ENCODE peak calls at places on chromosome 11, in seven cellular contexts. P is CD8-positive, alpha-beta T cell; V is colonic mucosa; R is mammary epithelial cell; B is right cardiac atrium; H is GM23248; M is lower lobe of right lung. J is an unnamed sample.

GRCh38 chr11:96001037-96001436 is 77.1 kb upstream of the MTMR2 start:
- DNase-seq in P (no peak), V (peak), R (no peak), B (peak), H (peak), M (no peak), J (no peak)

GRCh38 chr11:134361241-134361640 is 29.5 kb downstream of the GLB1L2 start:
- DNase-seq in P (no peak), V (no peak), R (no peak), B (no peak), H (no peak), M (no peak), J (no peak)

GRCh38 chr11:132605794-132606570 is 926.3 kb downstream of the OPCML start:
- DNase-seq in P (no peak), V (no peak), R (no peak), B (no peak), H (no peak), M (no peak), J (no peak)

GRCh38 chr11:115665345-115665901 is 161.2 kb upstream of the CADM1 start:
- DNase-seq in P (no peak), V (no peak), R (no peak), B (peak), H (no peak), M (no peak), J (peak)

GRCh38 chr11:126619516-126619915 is 264.0 kb downstream of the ST3GAL4 start:
- DNase-seq in P (no peak), V (no peak), R (no peak), B (no peak), H (no peak), M (no peak), J (no peak)

GRCh38 chr11:35875466-35875865 is 68.4 kb upstream of the LDLRAD3 start:
- DNase-seq in P (no peak), V (no peak), R (no peak), B (no peak), H (no peak), M (no peak), J (no peak)

GRCh38 chr11:110081462-110082233 is 11.5 kb upstream of the ZC3H12C start:
- DNase-seq in P (no peak), V (no peak), R (peak), B (no peak), H (peak), M (no peak), J (no peak)

GRCh38 chr11:69394234-69394891 is 87.1 kb upstream of the LINC01488 start:
- DNase-seq in P (no peak), V (no peak), R (no peak), B (peak), H (no peak), M (no peak), J (peak)

GRCh38 chr11:39432929-39433328 is 2026.5 kb downstream of the LRRC4C start:
- DNase-seq in P (no peak), V (no peak), R (no peak), B (no peak), H (no peak), M (no peak), J (no peak)

GRCh38 chr11:103358251-103358650 is 249.0 kb downstream of the DYNC2H1 start:
- DNase-seq in P (no peak), V (no peak), R (no peak), B (no peak), H (no peak), M (no peak), J (no peak)

GRCh38 chr11:57331720-57332119 is 4.0 kb downstream of the SSRP1 start:
- DNase-seq in P (no peak), V (no peak), R (no peak), B (no peak), H (no peak), M (no peak), J (no peak)

GRCh38 chr11:46675288-46675851 is 25.0 kb downstream of the ARHGAP1 start:
- DNase-seq in P (no peak), V (peak), R (peak), B (peak), H (peak), M (no peak), J (peak)

GRCh38 chr11:10864688-10865087 is 6.8 kb upstream of the ZBED5 start:
- DNase-seq in P (no peak), V (no peak), R (no peak), B (no peak), H (no peak), M (no peak), J (no peak)

GRCh38 chr11:926341-926916 is 759 bp downstream of the AP2A2 start:
- DNase-seq in P (no peak), V (peak), R (peak), B (peak), H (peak), M (no peak), J (no peak)

GRCh38 chr11:10623797-10624761 is 55.6 kb upstream of the LYVE1 start:
- DNase-seq in P (no peak), V (no peak), R (no peak), B (no peak), H (peak), M (peak), J (no peak)

GRCh38 chr11:9950462-9950861 is 286.6 kb downstream of the SWAP70 start:
- DNase-seq in P (no peak), V (no peak), R (no peak), B (no peak), H (no peak), M (no peak), J (no peak)

GRCh38 chr11:119169272-119169719 is 771 bp downstream of the NLRX1 start:
- DNase-seq in P (peak), V (peak), R (peak), B (no peak), H (peak), M (peak), J (no peak)

GRCh38 chr11:30349885-30350284 is 27.0 kb downstream of the ARL14EP start:
- DNase-seq in P (no peak), V (no peak), R (no peak), B (no peak), H (no peak), M (no peak), J (no peak)

GRCh38 chr11:113689711-113690618 is 16.1 kb downstream of the TMPRSS5 start:
- DNase-seq in P (no peak), V (no peak), R (no peak), B (no peak), H (no peak), M (no peak), J (no peak)

GRCh38 chr11:13000721-13001120 is 8.4 kb upstream of the RASSF10 start:
- DNase-seq in P (no peak), V (no peak), R (no peak), B (no peak), H (no peak), M (no peak), J (no peak)

GRCh38 chr11:36149538-36150242 is 139.5 kb downstream of the COMMD9 start:
- DNase-seq in P (no peak), V (peak), R (peak), B (peak), H (peak), M (peak), J (no peak)

GRCh38 chr11:35247428-35247827 is 108.5 kb downstream of the CD44 start:
- DNase-seq in P (peak), V (no peak), R (no peak), B (no peak), H (no peak), M (no peak), J (no peak)

GRCh38 chr11:57432714-57433163 is 5.8 kb upstream of the SLC43A3 start:
- DNase-seq in P (no peak), V (no peak), R (peak), B (no peak), H (peak), M (peak), J (no peak)

GRCh38 chr11:69154211-69154913 is 1.4 kb upstream of the SMIM38 start:
- DNase-seq in P (no peak), V (no peak), R (no peak), B (no peak), H (no peak), M (no peak), J (no peak)

GRCh38 chr11:16815047-16815767 is 76.8 kb downstream of the C11orf58 start:
- DNase-seq in P (no peak), V (peak), R (no peak), B (peak), H (peak), M (peak), J (peak)

GRCh38 chr11:14454861-14455632 is 44.6 kb downstream of the COPB1 start:
- DNase-seq in P (no peak), V (no peak), R (no peak), B (no peak), H (peak), M (no peak), J (no peak)

GRCh38 chr11:84608788-84609309 is 1018.3 kb downstream of the DLG2 start:
- DNase-seq in P (no peak), V (no peak), R (no peak), B (no peak), H (no peak), M (no peak), J (no peak)

GRCh38 chr11:32382339-32383049 is 52.8 kb downstream of the WT1 start:
- DNase-seq in P (no peak), V (no peak), R (peak), B (no peak), H (no peak), M (no peak), J (no peak)

GRCh38 chr11:108551653-108552462 is 41.7 kb downstream of the EXPH5 start:
- DNase-seq in P (no peak), V (no peak), R (no peak), B (no peak), H (peak), M (no peak), J (no peak)

GRCh38 chr11:10913996-10914514 is 56.2 kb upstream of the ZBED5 start:
- DNase-seq in P (no peak), V (no peak), R (no peak), B (no peak), H (peak), M (no peak), J (no peak)

GRCh38 chr11:60127311-60127811 is 38.9 kb downstream of the MS4A2 start:
- DNase-seq in P (no peak), V (no peak), R (peak), B (no peak), H (peak), M (no peak), J (no peak)

GRCh38 chr11:127640822-127641485 is 640.4 kb upstream of the KIRREL3 start:
- DNase-seq in P (no peak), V (no peak), R (peak), B (no peak), H (no peak), M (no peak), J (no peak)

GRCh38 chr11:47101452-47101851 is 75.2 kb downstream of the ARFGAP2 start:
- DNase-seq in P (no peak), V (no peak), R (no peak), B (no peak), H (no peak), M (no peak), J (no peak)

GRCh38 chr11:18713646-18714442 is 12.1 kb downstream of the IGSF22 start:
- DNase-seq in P (no peak), V (no peak), R (no peak), B (no peak), H (no peak), M (no peak), J (no peak)

GRCh38 chr11:64036081-64037026 is 623 bp downstream of the FLRT1 start:
- DNase-seq in P (no peak), V (no peak), R (peak), B (peak), H (peak), M (no peak), J (no peak)

GRCh38 chr11:125457814-125458343 is 38.2 kb downstream of the FEZ1 start:
- DNase-seq in P (no peak), V (peak), R (no peak), B (peak), H (peak), M (no peak), J (peak)

GRCh38 chr11:78199015-78199652 is 10.4 kb downstream of the USP35 start:
- DNase-seq in P (no peak), V (no peak), R (no peak), B (no peak), H (no peak), M (no peak), J (no peak)

GRCh38 chr11:78201096-78201495 is 12.4 kb downstream of the USP35 start:
- DNase-seq in P (no peak), V (no peak), R (no peak), B (no peak), H (no peak), M (peak), J (no peak)

GRCh38 chr11:78200061-78200460 is 11.3 kb downstream of the USP35 start:
- DNase-seq in P (no peak), V (no peak), R (no peak), B (no peak), H (no peak), M (no peak), J (no peak)

GRCh38 chr11:78199653-78200015 is 10.9 kb downstream of the USP35 start:
- DNase-seq in P (no peak), V (no peak), R (no peak), B (no peak), H (no peak), M (no peak), J (no peak)

DNA sequence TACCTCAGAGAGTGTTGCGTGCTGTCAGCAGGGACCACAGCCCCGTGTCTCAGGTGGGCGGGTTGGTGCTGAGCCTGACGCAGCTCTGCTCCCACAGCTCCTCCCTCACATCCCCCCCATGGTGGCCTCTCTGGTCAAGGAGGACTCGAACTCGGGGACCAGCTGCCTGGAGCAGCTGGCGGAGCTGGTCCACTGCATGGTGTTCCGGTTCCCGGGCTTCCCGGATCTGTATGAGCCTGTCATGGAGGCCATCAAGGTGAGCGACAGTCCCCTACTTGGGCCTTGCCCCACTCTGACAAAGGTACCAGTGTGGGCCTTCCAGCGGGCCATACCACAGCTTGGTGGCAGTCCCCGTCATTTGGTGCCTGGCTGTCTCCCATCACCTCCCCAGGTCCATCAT is 11.8 kb downstream of the USP35 start:
- DNase-seq in P (no peak), V (no peak), R (no peak), B (no peak), H (no peak), M (peak), J (no peak)
- H3K27ac ChIP-seq in P (no peak), V (no peak), R (no peak), B (no peak), H (no peak), M (no peak), J (no peak)

DNA sequence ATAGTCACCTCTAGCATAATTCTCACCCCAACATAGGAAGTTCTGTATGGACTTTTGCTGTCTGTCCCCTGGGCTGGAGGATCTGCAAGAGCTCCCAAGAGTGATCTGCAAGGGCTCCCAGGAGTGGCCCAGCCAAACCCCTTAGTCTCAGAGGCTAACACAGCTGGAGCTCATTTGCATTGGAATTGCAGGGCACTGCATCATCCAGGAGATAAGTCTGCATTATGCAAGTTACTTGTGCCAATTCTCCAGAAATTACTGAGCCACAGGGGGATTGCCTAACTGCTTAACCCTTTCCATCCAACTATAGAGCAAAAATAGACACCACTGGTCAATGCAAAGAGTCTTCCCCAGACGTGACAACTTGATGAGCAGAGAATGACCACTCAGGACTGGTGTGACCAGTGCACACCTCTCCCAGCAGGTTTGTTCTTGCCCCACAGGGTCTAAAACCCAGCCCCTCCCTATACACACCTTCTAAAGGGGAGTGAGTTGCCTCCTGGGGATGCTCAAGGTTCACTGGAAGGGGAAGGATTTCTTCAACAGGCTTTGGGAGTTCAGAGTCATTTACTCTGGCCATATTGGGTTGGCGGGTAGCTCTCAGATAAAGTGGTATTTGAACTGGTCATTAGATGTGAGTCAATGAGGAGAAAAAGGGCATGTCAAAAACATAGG is 38.4 kb downstream of the POU2AF3 start:
- DNase-seq in P (no peak), V (no peak), R (no peak), B (no peak), H (peak), M (no peak), J (no peak)
- H3K27ac ChIP-seq in P (no peak), V (no peak), R (no peak), B (no peak), H (no peak), M (no peak), J (no peak)

GRCh38 chr11:93740031-93740801 is 1.1 kb downstream of the TAF1D start:
- DNase-seq in P (peak), V (peak), R (peak), B (no peak), H (peak), M (peak), J (no peak)

GRCh38 chr11:93735627-93736026 is 5.7 kb downstream of the TAF1D start:
- DNase-seq in P (no peak), V (no peak), R (no peak), B (no peak), H (no peak), M (no peak), J (no peak)

GRCh38 chr11:93736129-93736528 is 5.2 kb downstream of the TAF1D start:
- DNase-seq in P (no peak), V (no peak), R (no peak), B (no peak), H (peak), M (no peak), J (no peak)

GRCh38 chr11:93738647-93739081 is 2.6 kb downstream of the TAF1D start:
- DNase-seq in P (no peak), V (no peak), R (peak), B (no peak), H (no peak), M (no peak), J (no peak)

GRCh38 chr11:93737904-93738612 is 3.2 kb downstream of the TAF1D start:
- DNase-seq in P (no peak), V (no peak), R (peak), B (no peak), H (peak), M (no peak), J (no peak)
- H3K27ac ChIP-seq in P (no peak), V (no peak), R (peak), B (no peak), H (peak), M (no peak), J (no peak)

DNA sequence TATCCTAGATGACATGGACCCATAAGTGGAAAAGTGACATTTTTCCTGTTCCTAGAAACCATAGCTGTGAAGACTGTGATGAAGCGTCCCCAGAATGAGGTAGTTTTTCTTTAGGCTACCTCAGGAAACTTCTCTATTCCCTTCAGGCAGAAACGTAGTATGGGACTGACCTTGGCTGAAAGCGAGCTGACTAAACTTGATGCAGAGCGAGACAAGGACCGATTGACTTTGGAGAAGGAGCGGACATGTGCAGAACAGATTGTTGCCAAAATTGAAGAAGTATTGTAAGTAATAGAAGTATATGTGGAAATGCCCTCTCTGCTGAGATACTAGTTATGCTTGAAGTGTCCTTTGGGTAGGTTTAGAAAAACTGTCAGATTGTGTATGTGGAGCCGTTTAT is 64.7 kb upstream of the GRIK4 start:
- DNase-seq in P (no peak), V (no peak), R (no peak), B (no peak), H (no peak), M (no peak), J (no peak)
- H3K27ac ChIP-seq in P (no peak), V (no peak), R (no peak), B (no peak), H (no peak), M (no peak), J (no peak)

DNA sequence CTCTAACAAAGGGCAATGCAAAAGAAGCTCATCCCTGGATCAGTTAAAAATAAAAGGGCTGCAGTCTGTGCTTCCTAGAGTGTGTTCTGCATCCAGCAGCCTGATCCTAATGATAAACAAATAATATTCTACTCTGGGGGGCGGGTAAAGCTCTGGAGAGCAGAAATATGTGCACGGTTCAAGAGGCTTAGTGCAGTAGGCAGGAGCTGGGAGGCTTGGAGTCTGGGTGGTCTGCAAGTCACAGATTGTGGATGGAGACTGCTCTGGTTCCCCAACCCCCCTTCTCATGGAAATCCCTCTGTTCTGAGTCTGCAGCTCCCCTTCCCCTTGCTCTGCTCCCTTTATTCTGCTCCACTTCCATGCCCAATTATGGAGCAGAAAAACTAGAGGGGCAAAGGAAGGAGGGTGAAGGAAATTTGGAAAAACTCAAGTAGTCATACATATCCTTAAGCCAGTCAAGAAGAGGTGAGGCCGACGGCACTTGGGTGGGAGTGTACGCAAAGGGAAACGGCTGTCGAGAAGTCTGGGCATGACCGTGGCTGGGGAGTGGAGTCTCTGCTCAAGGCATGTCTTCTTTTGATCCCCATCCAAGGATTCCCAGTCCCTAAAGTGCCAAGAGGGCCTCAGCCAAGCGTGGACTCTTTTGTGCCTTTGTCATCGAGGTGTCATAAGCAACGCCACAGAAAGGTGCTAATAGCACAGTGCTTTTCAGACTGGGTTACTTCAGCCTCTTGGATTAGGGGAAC is 16.3 kb upstream of the CLMP start:
- DNase-seq in P (no peak), V (no peak), R (no peak), B (no peak), H (no peak), M (no peak), J (no peak)
- H3K27ac ChIP-seq in P (no peak), V (no peak), R (no peak), B (no peak), H (peak), M (no peak), J (no peak)

GRCh38 chr11:28110108-28110838 is 2.1 kb downstream of the METTL15 start:
- DNase-seq in P (peak), V (peak), R (peak), B (peak), H (peak), M (peak), J (peak)
- H3K27ac ChIP-seq in P (peak), V (peak), R (peak), B (peak), H (peak), M (peak), J (peak)